ENCODE peak calls at places on chromosomes 2 and 18, in five cellular contexts. One of them, this sample, is unnamed.

GRCh38 chr2:192038152-192038551 is 156.6 kb downstream of the TMEFF2 start:
- DNase-seq in A549: no peak
- DNase-seq in ascending aorta: no peak
- DNase-seq in RWPE1: no peak
- DNase-seq in mesenteric fat pad: no peak
- DNase-seq in this sample: no peak

GRCh38 chr2:49367003-49367402 is 212.7 kb upstream of the FSHR start:
- DNase-seq in A549: no peak
- DNase-seq in ascending aorta: no peak
- DNase-seq in RWPE1: no peak
- DNase-seq in mesenteric fat pad: no peak
- DNase-seq in this sample: no peak

GRCh38 chr2:43051316-43051715 is 175.1 kb downstream of the ZFP36L2 start:
- DNase-seq in A549: peak
- DNase-seq in ascending aorta: no peak
- DNase-seq in RWPE1: peak
- DNase-seq in mesenteric fat pad: no peak
- DNase-seq in this sample: peak

GRCh38 chr2:67649331-67650071 is 252.4 kb downstream of the ETAA1 start:
- DNase-seq in A549: no peak
- DNase-seq in ascending aorta: no peak
- DNase-seq in RWPE1: peak
- DNase-seq in mesenteric fat pad: no peak
- DNase-seq in this sample: peak

GRCh38 chr18:51503351-51503750 is 305.9 kb upstream of the MEX3C start:
- DNase-seq in A549: no peak
- DNase-seq in ascending aorta: no peak
- DNase-seq in RWPE1: no peak
- DNase-seq in mesenteric fat pad: no peak
- DNase-seq in this sample: no peak

GRCh38 chr18:55743133-55743532 is 155.1 kb upstream of the TCF4 start:
- DNase-seq in A549: no peak
- DNase-seq in ascending aorta: no peak
- DNase-seq in RWPE1: no peak
- DNase-seq in mesenteric fat pad: no peak
- DNase-seq in this sample: no peak

GRCh38 chr2:81583311-81584108 is 1279.0 kb upstream of the LRRTM1 start:
- DNase-seq in A549: no peak
- DNase-seq in ascending aorta: no peak
- DNase-seq in RWPE1: no peak
- DNase-seq in mesenteric fat pad: no peak
- DNase-seq in this sample: no peak

GRCh38 chr2:74984947-74985637 is 26.6 kb downstream of the POLE4 start:
- DNase-seq in A549: no peak
- DNase-seq in ascending aorta: no peak
- DNase-seq in RWPE1: no peak
- DNase-seq in mesenteric fat pad: no peak
- DNase-seq in this sample: no peak

GRCh38 chr2:216015722-216016464 is 2.5 kb upstream of the MREG start:
- DNase-seq in A549: no peak
- DNase-seq in ascending aorta: no peak
- DNase-seq in RWPE1: no peak
- DNase-seq in mesenteric fat pad: no peak
- DNase-seq in this sample: no peak

GRCh38 chr2:19733951-19734425 is 167.8 kb downstream of the TTC32 start:
- DNase-seq in A549: no peak
- DNase-seq in ascending aorta: no peak
- DNase-seq in RWPE1: no peak
- DNase-seq in mesenteric fat pad: peak
- DNase-seq in this sample: no peak

GRCh38 chr18:47203626-47204464 is 27.7 kb upstream of the IER3IP1 start:
- DNase-seq in A549: no peak
- DNase-seq in ascending aorta: no peak
- DNase-seq in RWPE1: no peak
- DNase-seq in mesenteric fat pad: no peak
- DNase-seq in this sample: no peak

GRCh38 chr2:239605976-239606375 is 205.2 kb upstream of the HDAC4 start:
- DNase-seq in A549: no peak
- DNase-seq in ascending aorta: no peak
- DNase-seq in RWPE1: no peak
- DNase-seq in mesenteric fat pad: no peak
- DNase-seq in this sample: no peak

GRCh38 chr2:72548081-72548764 is 277.6 kb downstream of the EXOC6B start:
- DNase-seq in A549: no peak
- DNase-seq in ascending aorta: no peak
- DNase-seq in RWPE1: no peak
- DNase-seq in mesenteric fat pad: no peak
- DNase-seq in this sample: peak

This sample was measured in endothelial cell of umbilical vein.